ENCODE peak calls at places on chromosomes 13 and 19, in four cellular contexts. E, W, F and Q are unnamed samples.

GRCh38 chr13:39900106-39900750 is 244.8 kb downstream of the COG6 start:
- DNase-seq in E (no peak), W (no peak), F (no peak), Q (no peak)

GRCh38 chr19:12365094-12365371 is 450 bp downstream of the ZNF442 start:
- DNase-seq in E (no peak), W (no peak), F (no peak), Q (no peak)

GRCh38 chr13:60583196-60583908 is 186.3 kb downstream of the TDRD3 start:
- DNase-seq in E (no peak), W (no peak), F (no peak), Q (no peak)

GRCh38 chr13:101127741-101128353 is 288.5 kb downstream of the NALCN start:
- DNase-seq in E (no peak), W (no peak), F (peak; percentile 20), Q (no peak)

GRCh38 chr19:46537136-46538097 is 41.8 kb upstream of the PNMA8B start:
- DNase-seq in E (peak; percentile 68), W (peak; percentile 62), F (peak; percentile 69), Q (peak; percentile 67)

GRCh38 chr19:4066176-4066606 is 508 bp downstream of the ZBTB7A start:
- DNase-seq in E (peak; percentile 84), W (peak; percentile 63), F (no peak), Q (no peak)

GRCh38 chr19:39677931-39678889 is 22.5 kb downstream of the LGALS16 start:
- DNase-seq in E (no peak), W (no peak), F (no peak), Q (no peak)

GRCh38 chr13:80359459-80360297 is 18.8 kb upstream of the SPRY2 start:
- DNase-seq in E (no peak), W (no peak), F (peak; percentile 30), Q (no peak)

GRCh38 chr19:8488351-8488750 is 14.1 kb downstream of the PRAM1 start:
- DNase-seq in E (no peak), W (no peak), F (no peak), Q (no peak)

GRCh38 chr19:29539668-29540067 is 13.9 kb downstream of the VSTM2B start:
- DNase-seq in E (peak; percentile 38), W (no peak), F (no peak), Q (no peak)

GRCh38 chr19:33699754-33700407 is 78.1 kb downstream of the CHST8 start:
- DNase-seq in E (no peak), W (no peak), F (no peak), Q (no peak)

GRCh38 chr13:93558637-93559036 is 332.0 kb downstream of the GPC6 start:
- DNase-seq in E (no peak), W (no peak), F (no peak), Q (no peak)

GRCh38 chr13:34730966-34731365 is 211.1 kb upstream of the NBEA start:
- DNase-seq in E (no peak), W (no peak), F (no peak), Q (no peak)

GRCh38 chr19:20925481-20925880 is 2.4 kb downstream of the ZNF85 start:
- DNase-seq in E (no peak), W (no peak), F (no peak), Q (no peak)

GRCh38 chr19:20923077-20923871 is at the start of gene ZNF85:
- DNase-seq in E (peak; percentile 94), W (peak; percentile 90), F (peak; percentile 28), Q (peak; percentile 94)

GRCh38 chr19:20926796-20927195 is 3.7 kb downstream of the ZNF85 start:
- DNase-seq in E (no peak), W (no peak), F (no peak), Q (no peak)

GRCh38 chr19:20928371-20928770 is 5.3 kb downstream of the ZNF85 start:
- DNase-seq in E (no peak), W (no peak), F (no peak), Q (no peak)
- H3K27ac ChIP-seq in E (no peak overlapping the region), W (no peak overlapping the region), F (no peak overlapping the region), Q (no peak overlapping the region)

GRCh38 chr19:55109527-55110291 is 7.7 kb downstream of the PPP1R12C start:
- DNase-seq in E (no peak), W (no peak), F (no peak), Q (no peak)

GRCh38 chr19:55112781-55113569 is 4.5 kb downstream of the PPP1R12C start:
- DNase-seq in E (no peak), W (no peak), F (peak; percentile 37), Q (no peak)

GRCh38 chr19:55112246-55112780 is 5.1 kb downstream of the PPP1R12C start:
- DNase-seq in E (no peak), W (no peak), F (no peak), Q (no peak)

GRCh38 chr19:55113570-55114039 is 3.8 kb downstream of the PPP1R12C start:
- DNase-seq in E (peak; percentile 97), W (peak; percentile 93), F (peak; percentile 52), Q (peak; percentile 98)

DNA sequence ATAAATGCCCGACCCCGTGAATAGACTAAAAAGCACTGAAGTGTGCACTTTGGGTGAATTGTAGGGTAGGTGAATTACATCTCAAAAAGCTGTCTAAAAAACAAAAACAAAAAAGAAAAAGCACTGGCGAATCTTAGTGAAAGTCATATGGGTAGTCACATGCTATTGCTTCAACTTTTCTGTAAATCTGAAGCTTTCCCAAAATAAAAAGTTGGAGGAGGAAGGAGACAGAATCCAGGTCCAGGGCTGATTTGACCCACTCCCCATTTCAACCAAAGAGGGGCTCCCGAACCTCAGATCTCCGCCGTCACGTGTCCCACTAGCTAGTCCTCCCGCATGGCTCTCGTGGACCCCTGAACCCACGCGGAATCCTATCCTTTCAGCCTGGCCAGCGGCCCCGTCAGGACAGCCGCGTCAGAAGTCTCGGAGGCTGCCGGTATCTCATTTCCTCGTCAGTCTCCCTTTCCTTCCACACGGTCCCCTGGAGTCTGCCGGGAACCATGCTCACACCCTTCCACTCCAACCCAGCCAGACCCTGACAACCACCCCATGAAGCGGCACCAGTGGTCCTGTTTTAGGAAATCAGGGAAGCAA is 6.1 kb downstream of the PPP1R12C start:
- DNase-seq in E (no peak), W (no peak), F (no peak), Q (no peak)
- H3K4me1 ChIP-seq in E (peaks cover 51% of the 10 kb centered on the region), W (peaks cover 57% of the 10 kb centered on the region), F (peaks cover 32% of the 10 kb centered on the region), Q (peaks cover 43% of the 10 kb centered on the region)

GRCh38 chr19:35232912-35233311 is 4.4 kb upstream of the FAM187B start:
- DNase-seq in E (no peak), W (no peak), F (no peak), Q (no peak)

GRCh38 chr19:35240322-35240721 is 8.5 kb upstream of the LSR start:
- DNase-seq in E (no peak), W (no peak), F (no peak), Q (no peak)

GRCh38 chr19:35231956-35232746 is 3.6 kb upstream of the FAM187B start:
- DNase-seq in E (no peak), W (no peak), F (no peak), Q (no peak)

GRCh38 chr19:35241417-35241816 is 7.4 kb upstream of the LSR start:
- DNase-seq in E (no peak), W (no peak), F (no peak), Q (no peak)

DNA sequence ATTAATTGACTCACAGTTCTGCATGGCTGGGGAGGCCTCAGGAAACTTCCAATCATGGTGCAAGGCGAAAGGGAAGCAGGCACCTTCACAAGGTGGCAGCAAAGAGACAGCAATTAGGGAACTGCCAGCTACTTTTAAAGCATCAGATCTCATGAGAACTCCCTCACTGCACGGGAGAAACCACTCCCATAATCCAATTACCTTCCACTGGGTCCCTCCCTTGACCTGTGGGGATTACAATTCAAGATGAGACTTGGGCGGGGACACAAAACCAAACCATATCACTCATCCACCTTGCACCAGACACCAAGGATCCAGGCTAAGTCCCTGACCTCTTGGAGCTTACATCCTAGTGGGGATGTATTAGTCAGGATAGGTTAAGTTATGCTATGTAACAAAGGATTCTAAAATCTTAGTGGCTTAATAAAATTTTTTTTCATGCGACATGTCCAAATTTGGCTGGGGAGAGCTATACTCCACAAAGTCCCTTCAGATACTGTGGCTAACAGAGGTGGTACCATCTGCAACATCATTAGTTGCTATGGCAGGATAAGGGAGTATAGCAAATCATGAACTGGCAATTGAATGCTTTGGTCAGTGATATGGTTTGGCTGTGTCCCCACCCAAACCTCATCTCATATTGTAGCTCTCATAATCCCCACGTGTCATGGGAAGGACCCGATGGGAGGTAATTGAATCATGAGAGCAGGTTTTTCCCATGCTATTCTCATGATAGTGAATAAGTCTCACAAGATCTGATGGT is 8.3 kb upstream of the FAM187B start:
- DNase-seq in E (no peak), W (no peak), F (no peak), Q (no peak)
- TF ChIP-seq CTCF in E (no peak), W (peak; percentile 34), F (no peak), Q (no peak)

GRCh38 chr19:41565384-41565730 is 10.6 kb upstream of the CEACAM21 start:
- DNase-seq in E (no peak), W (no peak), F (no peak), Q (no peak)
- H3K27ac ChIP-seq in E (no peak overlapping the region), W (no peak overlapping the region), F (no peak overlapping the region), Q (no peak overlapping the region)

DNA sequence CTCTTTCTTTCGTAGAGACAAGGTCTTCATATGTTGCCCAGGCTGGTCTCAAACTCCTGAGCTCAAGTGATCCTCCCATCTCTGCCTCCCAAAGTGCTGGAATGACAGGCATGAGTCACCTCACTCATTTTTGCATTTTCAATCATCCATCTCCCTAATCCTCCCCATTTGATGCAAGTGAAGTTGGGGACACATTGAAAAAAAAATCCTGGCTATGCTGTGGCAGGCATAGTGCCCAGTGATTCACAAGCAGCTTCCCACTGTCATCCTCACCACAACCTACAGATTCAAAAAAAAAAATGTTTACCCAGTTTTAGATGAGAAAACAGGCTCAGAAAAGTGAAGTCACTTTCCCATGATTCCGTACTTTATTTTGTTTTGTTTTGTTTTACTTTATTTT is 44.7 kb upstream of the USP29 start:
- DNase-seq in E (no peak), W (no peak), F (no peak), Q (no peak)
- H3K4me1 ChIP-seq in E (no peaks in the 10 kb centered on the region), W (no peaks in the 10 kb centered on the region), F (no peaks in the 10 kb centered on the region), Q (no peaks in the 10 kb centered on the region)

GRCh38 chr13:51585696-51586095 is 1.4 kb downstream of the WDFY2 start:
- DNase-seq in E (no peak), W (no peak), F (no peak), Q (no peak)

GRCh38 chr13:51583875-51584730 is at the start of gene WDFY2:
- DNase-seq in E (peak; percentile 100), W (peak; percentile 99), F (peak; percentile 92), Q (peak; percentile 100)

GRCh38 chr13:51585234-51585672 is 991 bp downstream of the WDFY2 start:
- DNase-seq in E (no peak), W (no peak), F (no peak), Q (no peak)

GRCh38 chr13:51583469-51583874 is 790 bp upstream of the WDFY2 start:
- DNase-seq in E (no peak), W (no peak), F (no peak), Q (no peak)

GRCh38 chr13:51584731-51585191 is 499 bp downstream of the WDFY2 start:
- DNase-seq in E (no peak), W (peak; percentile 49), F (peak; percentile 13), Q (peak; percentile 46)
- TF ChIP-seq CTCF in E (no peak), W (no peak), F (no peak), Q (no peak)

GRCh38 chr13:30047154-30047874 is 196.9 kb upstream of the UBL3 start:
- DNase-seq in E (no peak), W (no peak), F (no peak), Q (no peak)
- H3K27ac ChIP-seq in E (no peak overlapping the region), W (no peak overlapping the region), F (no peak overlapping the region), Q (no peak overlapping the region)